ENCODE peak calls at places on chromosomes 2 and 18, in five cellular contexts. L is SK-N-SH, P is GM12878, A is HepG2, Q is K562. K is an unnamed sample.

GRCh38 chr2:215366440-215367032 is 54.7 kb downstream of the ATIC start:
- DNase-seq in A (no peak), P (no peak), L (no peak), Q (no peak), K (no peak)

GRCh38 chr2:97868986-97869721 is 126.6 kb downstream of the TMEM131 start:
- DNase-seq in P (no peak), A (peak), L (no peak), Q (peak), K (peak)

GRCh38 chr2:133362061-133362476 is 206.2 kb downstream of the NCKAP5 start:
- DNase-seq in P (no peak), L (no peak), Q (no peak), A (no peak), K (peak)

GRCh38 chr18:77948571-77948970 is 698.9 kb downstream of the GALR1 start:
- DNase-seq in A (no peak), P (no peak), Q (no peak), L (no peak), K (no peak)

GRCh38 chr18:35328868-35329267 is 15.4 kb downstream of the ZNF24 start:
- DNase-seq in A (no peak), P (no peak), L (no peak), Q (no peak), K (no peak)

GRCh38 chr2:142140434-142140845 is 9.6 kb upstream of the LRP1B start:
- DNase-seq in Q (peak), P (no peak), L (no peak), A (peak), K (no peak)

GRCh38 chr2:31202833-31203232 is 14.5 kb downstream of the CAPN14 start:
- DNase-seq in Q (no peak), P (no peak), L (peak), A (no peak), K (no peak)

GRCh38 chr2:42115588-42115987 is 53.6 kb upstream of the EML4 start:
- DNase-seq in P (no peak), L (no peak), A (no peak), Q (no peak), K (no peak)

GRCh38 chr2:230690439-230690838 is 22.2 kb upstream of the CAB39 start:
- DNase-seq in L (no peak), P (no peak), A (no peak), Q (no peak), K (no peak)

GRCh38 chr2:213253162-213253561 is 31.1 kb upstream of the SPAG16 start:
- DNase-seq in P (no peak), A (no peak), L (no peak), Q (no peak), K (no peak)

GRCh38 chr2:8370258-8370802 is 311.5 kb upstream of the ID2 start:
- DNase-seq in A (no peak), P (no peak), L (no peak), Q (no peak), K (no peak)

GRCh38 chr2:24471662-24472061 is 19.4 kb upstream of the NCOA1 start:
- DNase-seq in Q (peak), L (no peak), A (no peak), P (no peak), K (peak)

GRCh38 chr18:58359226-58360019 is 269.5 kb downstream of the ALPK2 start:
- DNase-seq in Q (no peak), A (no peak), L (no peak), P (no peak), K (no peak)

GRCh38 chr2:60392014-60392391 is 161.5 kb downstream of the BCL11A start:
- DNase-seq in A (no peak), L (no peak), Q (no peak), P (no peak), K (no peak)

GRCh38 chr2:108417254-108417653 is 31.8 kb upstream of the GCC2 start:
- DNase-seq in L (no peak), P (no peak), Q (peak), A (peak), K (no peak)

GRCh38 chr2:184620367-184620766 is 22.0 kb downstream of the ZNF804A start:
- DNase-seq in L (no peak), Q (no peak), P (no peak), A (no peak), K (no peak)

GRCh38 chr18:74806700-74807416 is 209.2 kb downstream of the ZNF407 start:
- DNase-seq in P (peak), A (peak), Q (no peak), L (no peak), K (peak)

GRCh38 chr2:78383576-78383975 is 641.9 kb upstream of the REG3G start:
- DNase-seq in L (no peak), P (no peak), A (no peak), Q (no peak), K (no peak)

GRCh38 chr2:144383571-144383970 is 136.3 kb downstream of the ZEB2 start:
- DNase-seq in Q (no peak), P (no peak), A (no peak), L (no peak), K (no peak)

GRCh38 chr2:119721043-119721442 is 38.7 kb upstream of the PTPN4 start:
- DNase-seq in L (no peak), Q (no peak), A (no peak), P (no peak), K (no peak)

DNA sequence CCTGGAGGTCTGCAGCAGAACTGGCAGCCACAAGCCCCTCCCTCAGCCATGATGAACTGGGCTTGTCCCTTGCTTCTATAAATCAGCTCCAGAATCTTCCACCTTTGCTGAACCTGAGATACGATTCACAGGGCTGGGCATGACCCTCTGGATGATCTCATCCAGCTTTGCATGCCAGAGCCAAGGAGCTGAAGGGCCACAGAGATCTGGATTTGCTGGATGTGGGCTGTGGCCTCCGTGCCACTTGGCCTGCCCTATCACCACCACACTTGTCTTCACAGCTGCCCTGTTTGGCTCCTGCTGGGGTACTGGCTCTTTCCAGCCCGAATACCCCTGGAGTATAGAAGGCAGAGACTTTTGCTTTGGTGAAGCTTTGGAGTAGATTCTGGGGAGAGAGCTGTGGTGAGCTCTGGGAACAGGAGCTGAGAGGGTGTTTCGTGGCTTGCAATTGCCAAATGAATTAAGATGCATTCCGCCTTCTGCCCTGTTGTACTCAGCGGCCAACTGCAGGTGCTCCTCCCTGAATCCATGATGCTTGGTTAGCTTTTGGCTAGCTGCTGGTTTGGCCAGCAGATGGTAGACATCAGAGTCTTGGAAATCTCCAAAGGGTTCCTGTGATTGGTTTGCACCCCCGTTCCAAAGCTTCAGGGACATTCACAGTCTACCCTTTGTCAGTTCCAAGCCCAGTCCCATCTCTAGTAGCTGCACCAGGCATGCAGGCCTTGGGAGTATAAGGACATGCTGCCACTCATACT is 30.9 kb upstream of the GIGYF2 start:
- DNase-seq in Q (no peak), A (no peak), P (no peak), L (no peak), K (no peak)
- TF ChIP-seq REST in Q (no peak), A (no peak), P (no peak), L (no peak), K (no peak)

GRCh38 chr18:48855422-48856377 is 95.1 kb downstream of the SMAD7 start:
- DNase-seq in Q (no peak), L (no peak), P (no peak), A (no peak), K (no peak)
- TF ChIP-seq RFX5 in Q (no peak), L (no peak), P (no peak), A (no peak), K (no peak)

DNA sequence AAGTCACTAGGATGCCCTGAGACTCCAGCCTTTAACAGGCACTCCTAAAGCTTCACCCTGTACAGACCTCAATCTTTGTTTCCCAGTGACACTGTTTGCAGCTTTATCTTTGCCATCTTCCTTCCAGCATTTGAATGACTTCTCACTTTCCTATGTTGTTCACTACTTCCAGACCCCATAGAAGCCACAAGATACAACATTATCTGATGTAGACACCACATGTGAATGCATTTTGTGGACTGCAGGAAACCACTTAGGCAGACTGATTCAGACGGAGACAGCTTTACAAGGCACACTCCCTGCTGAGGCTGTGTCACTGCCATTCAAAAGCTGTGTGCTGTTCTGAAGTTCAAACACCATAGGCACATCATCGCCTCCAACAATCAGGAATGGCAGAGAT is 67.3 kb upstream of the SPATS2L start:
- DNase-seq in A (no peak), L (peak), Q (no peak), P (no peak), K (no peak)
- TF ChIP-seq EP300 in A (no peak), L (no peak), Q (no peak), P (no peak), K (no peak)

DNA sequence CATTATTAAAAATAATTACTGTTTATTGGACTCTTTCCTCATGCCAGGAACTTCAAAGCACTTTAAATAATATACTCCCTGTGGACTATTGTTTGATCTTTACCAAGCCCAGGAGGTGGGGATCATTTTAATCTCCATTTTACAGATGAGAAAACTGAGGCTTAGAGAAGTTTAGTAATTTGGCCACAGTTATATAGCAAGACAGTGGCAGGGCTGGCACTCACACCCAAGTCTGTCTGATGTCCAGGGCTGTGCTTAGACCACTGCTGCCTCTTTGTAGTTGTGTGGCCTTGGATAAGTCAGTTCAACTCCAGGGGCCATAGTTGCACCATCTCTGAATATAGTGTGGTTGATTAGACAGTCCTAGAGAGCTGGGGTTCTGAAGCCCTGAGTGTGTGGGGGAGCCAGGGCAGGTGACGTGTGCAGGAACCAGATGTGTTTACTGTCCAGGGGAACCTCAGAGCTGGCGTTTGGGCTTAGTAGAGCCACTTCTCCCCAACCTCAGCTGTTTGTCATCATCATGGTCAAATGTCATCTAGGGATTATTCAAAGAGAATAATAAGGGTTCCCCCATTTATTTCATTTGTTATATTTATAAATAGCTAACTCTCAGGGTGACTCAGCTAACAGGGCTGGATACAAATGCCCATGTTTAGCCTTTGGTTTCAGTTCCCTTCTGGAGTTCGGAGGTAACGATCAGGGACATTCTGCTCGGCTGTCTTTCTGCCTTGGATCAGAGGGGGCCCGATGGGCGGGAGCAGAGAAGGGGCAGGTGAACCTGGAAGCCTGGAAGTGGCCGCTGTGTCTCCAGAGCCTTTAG is 68.0 kb downstream of the BOLA3 start:
- DNase-seq in A (no peak), Q (no peak), P (peak), L (no peak), K (no peak)
- TF ChIP-seq REST in A (no peak), Q (no peak), P (no peak), L (no peak), K (no peak)

GRCh38 chr2:199379251-199379650 is 78.5 kb downstream of the SATB2 start:
- DNase-seq in P (no peak), L (no peak), A (no peak), Q (no peak), K (peak)
- TF ChIP-seq RFX5 in P (no peak), L (no peak), A (no peak), Q (no peak), K (no peak)

DNA sequence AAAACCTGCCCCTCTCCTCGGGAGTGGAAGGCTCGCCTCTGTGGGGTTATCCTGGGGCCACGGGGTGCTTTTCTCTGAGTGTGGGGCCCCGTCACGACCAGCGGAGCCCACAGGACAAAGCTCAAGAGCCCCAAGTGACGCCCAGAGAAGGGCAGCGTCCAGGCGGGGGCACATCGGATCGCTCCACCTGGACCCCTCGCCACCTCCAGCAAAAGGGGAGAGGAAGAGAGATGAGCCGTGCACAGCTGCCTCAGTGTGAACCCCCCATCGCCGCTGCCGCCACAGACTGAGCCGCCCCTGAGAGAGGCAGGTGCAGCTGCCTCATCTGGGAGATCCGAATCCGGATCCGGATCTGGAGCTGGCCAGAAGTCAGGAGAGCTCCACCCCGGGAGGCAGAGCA is 282.5 kb upstream of the PXDN start:
- DNase-seq in A (no peak), Q (no peak), P (no peak), L (no peak), K (no peak)
- TF ChIP-seq EP300 in A (no peak), Q (no peak), P (no peak), L (no peak), K (no peak)

GRCh38 chr2:117068371-117068770 is 746.1 kb upstream of the DDX18 start:
- DNase-seq in A (no peak), L (no peak), Q (no peak), P (no peak), K (no peak)

GRCh38 chr2:117071556-117072102 is 742.9 kb upstream of the DDX18 start:
- DNase-seq in Q (no peak), L (no peak), A (no peak), P (no peak), K (no peak)

GRCh38 chr2:117065912-117066311 is 748.6 kb upstream of the DDX18 start:
- DNase-seq in L (no peak), A (no peak), P (no peak), Q (no peak), K (no peak)

GRCh38 chr2:117067917-117068316 is 746.6 kb upstream of the DDX18 start:
- DNase-seq in Q (no peak), L (no peak), A (no peak), P (no peak), K (no peak)
- TF ChIP-seq REST in Q (no peak), L (no peak), A (no peak), P (no peak), K (no peak)

DNA sequence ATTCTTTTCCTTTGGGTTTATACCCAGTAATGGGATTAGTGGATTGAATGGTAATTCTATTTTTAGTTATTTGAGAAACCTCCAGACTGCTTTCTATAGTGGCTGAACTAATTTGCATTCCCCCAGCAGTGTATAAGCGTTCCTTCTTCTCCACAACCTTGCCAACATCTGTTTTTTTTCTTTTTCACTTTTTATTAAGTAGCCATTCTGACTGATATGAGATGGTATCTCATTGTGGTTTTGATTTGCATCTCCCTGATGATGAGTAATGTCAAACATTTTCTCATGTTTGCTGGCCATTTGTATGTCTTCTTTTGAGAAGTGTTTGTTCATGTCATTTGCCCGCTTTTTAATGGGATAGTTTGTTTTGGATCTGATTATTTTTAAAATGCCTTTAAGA is 64.1 kb upstream of the MEIS1 start:
- DNase-seq in Q (no peak), L (no peak), A (no peak), P (no peak), K (no peak)
- TF ChIP-seq RFX5 in Q (no peak), L (no peak), A (no peak), P (no peak), K (no peak)